ENCODE peak calls at places on chromosomes 3 and 15, in nine cellular contexts. V, I, C, Q, J, X, Z, M and Y are unnamed samples.

GRCh38 chr3:55765906-55766701 is 279.0 kb upstream of the WNT5A start:
- DNase-seq in V (no peak), I (no peak), C (no peak), Q (no peak), J (no peak), X (no peak), Z (no peak), M (no peak), Y (no peak)

GRCh38 chr3:186570096-186570940 is at the start of gene DNAJB11:
- DNase-seq in V (peak), I (peak), C (peak), Q (peak), J (peak), X (peak), Z (peak), M (peak), Y (peak)

GRCh38 chr15:27086146-27086545 is 115.2 kb downstream of the GABRG3 start:
- DNase-seq in V (no peak), I (no peak), C (no peak), Q (no peak), J (no peak), X (no peak), Z (no peak), M (no peak), Y (no peak)

GRCh38 chr3:190686011-190686410 is 172.1 kb downstream of the IL1RAP start:
- DNase-seq in V (no peak), I (no peak), C (no peak), Q (no peak), J (no peak), X (no peak), Z (no peak), M (no peak), Y (no peak)

GRCh38 chr3:98497381-98497780 is at the start of gene OR5K2:
- DNase-seq in V (no peak), I (no peak), C (no peak), Q (no peak), J (no peak), X (no peak), Z (no peak), M (no peak), Y (no peak)

GRCh38 chr3:52385157-52385556 is 59.7 kb downstream of the SEMA3G start:
- DNase-seq in V (no peak), I (no peak), C (no peak), Q (peak), J (no peak), X (no peak), Z (no peak), M (no peak), Y (peak)

GRCh38 chr3:30146978-30147377 is 459.4 kb upstream of the TGFBR2 start:
- DNase-seq in V (no peak), I (no peak), C (no peak), Q (no peak), J (no peak), X (no peak), Z (no peak), M (no peak), Y (no peak)

GRCh38 chr3:51503007-51503406 is 3.2 kb upstream of the DCAF1 start:
- DNase-seq in V (no peak), I (no peak), C (no peak), Q (no peak), J (no peak), X (no peak), Z (no peak), M (no peak), Y (no peak)

GRCh38 chr15:70048196-70048565 is 49.5 kb downstream of the TLE3 start:
- DNase-seq in V (peak), I (no peak), C (no peak), Q (no peak), J (no peak), X (no peak), Z (no peak), M (no peak), Y (no peak)

GRCh38 chr3:184177767-184178306 is 3.2 kb downstream of the AP2M1 start:
- DNase-seq in V (peak), I (no peak), C (no peak), Q (no peak), J (no peak), X (no peak), Z (no peak), M (no peak), Y (no peak)

GRCh38 chr3:71649757-71650156 is 66.2 kb upstream of the FOXP1 start:
- DNase-seq in V (no peak), I (no peak), C (no peak), Q (no peak), J (no peak), X (no peak), Z (no peak), M (no peak), Y (no peak)

GRCh38 chr3:50345586-50345985 is at the start of gene ZMYND10:
- DNase-seq in V (peak), I (peak), C (peak), Q (peak), J (peak), X (no peak), Z (peak), M (no peak), Y (peak)

GRCh38 chr3:12518266-12519028 is 26.9 kb downstream of the MKRN2OS start:
- DNase-seq in V (no peak), I (no peak), C (no peak), Q (no peak), J (no peak), X (no peak), Z (no peak), M (no peak), Y (no peak)

GRCh38 chr3:38634133-38634532 is 15.4 kb downstream of the SCN5A start:
- DNase-seq in V (no peak), I (no peak), C (no peak), Q (peak), J (no peak), X (no peak), Z (no peak), M (no peak), Y (no peak)

GRCh38 chr3:55128201-55128870 is 200.5 kb upstream of the LRTM1 start:
- DNase-seq in V (no peak), I (peak), C (peak), Q (no peak), J (no peak), X (no peak), Z (no peak), M (peak), Y (no peak)

GRCh38 chr3:72481542-72481941 is 366.7 kb downstream of the SHQ1 start:
- DNase-seq in V (no peak), I (no peak), C (no peak), Q (no peak), J (no peak), X (no peak), Z (no peak), M (no peak), Y (no peak)

GRCh38 chr15:91258436-91258779 is 158.4 kb downstream of the SV2B start:
- DNase-seq in V (no peak), I (no peak), C (no peak), Q (no peak), J (no peak), X (no peak), Z (no peak), M (no peak), Y (peak)

GRCh38 chr15:58962662-58963565 is 24.5 kb upstream of the RNF111 start:
- DNase-seq in V (no peak), I (no peak), C (no peak), Q (peak), J (no peak), X (no peak), Z (peak), M (no peak), Y (no peak)